ENCODE peak calls at places on chromosomes 2 and 18, in four cellular contexts. H, M, J and V are unnamed samples.
A peak's percentile ranks its signal among the peaks of the same experiment; 100 is the strongest.

GRCh38 chr2:60219536-60219935 is 333.9 kb downstream of the BCL11A start:
- DNase-seq in J (no peak), M (no peak), H (no peak), V (no peak)

GRCh38 chr2:141260895-141261294 is 869.9 kb downstream of the LRP1B start:
- DNase-seq in H (no peak), J (no peak), M (no peak), V (no peak)

GRCh38 chr18:72762505-72763122 is 105.2 kb downstream of the NETO1 start:
- DNase-seq in M (peak; percentile 87), H (no peak), J (peak; percentile 11), V (no peak)

GRCh38 chr18:1930291-1931270 is 640.7 kb downstream of the METTL4 start:
- DNase-seq in J (no peak), H (no peak), M (no peak), V (no peak)

GRCh38 chr18:62399781-62400308 is 74.7 kb downstream of the TNFRSF11A start:
- DNase-seq in M (peak; percentile 42), H (no peak), J (no peak), V (no peak)

GRCh38 chr2:227188292-227188691 is 23.9 kb downstream of the COL4A3 start:
- DNase-seq in H (no peak), J (no peak), M (peak; percentile 34), V (no peak)

GRCh38 chr2:64876137-64876647 is 113.0 kb upstream of the SLC1A4 start:
- DNase-seq in H (no peak), J (peak; percentile 64), M (peak; percentile 38), V (no peak)

GRCh38 chr18:78525364-78526111 is 454.1 kb upstream of the SALL3 start:
- DNase-seq in J (no peak), H (no peak), M (no peak), V (no peak)

GRCh38 chr2:143759455-143759854 is 630.2 kb downstream of the ARHGAP15 start:
- DNase-seq in J (no peak), H (no peak), M (no peak), V (no peak)

GRCh38 chr2:45105050-45105582 is 95.9 kb upstream of the SIX2 start:
- DNase-seq in J (no peak), M (no peak), H (no peak), V (no peak)

GRCh38 chr2:100780203-100781008 is 39.5 kb upstream of the NPAS2 start:
- DNase-seq in H (no peak), J (no peak), M (peak; percentile 76), V (no peak)

GRCh38 chr2:218896501-218897393 is 16.1 kb downstream of the WNT10A start:
- DNase-seq in H (peak; percentile 61), J (no peak), M (peak; percentile 78), V (no peak)